ENCODE peak calls at places on chromosomes 12 and 14, in five cellular contexts. V is activated naive CD8-positive, alpha-beta T cell treated with anti-CD3 and anti-CD28 coated beads, Interleukin-2, amount 50 U/mL, for 24 hours; I is foreskin fibroblast; U is NCI-H2081; N is myocyte. K is an unnamed sample.

GRCh38 chr12:29581641-29582040 is 84.2 kb upstream of the OVCH1 start:
- DNase-seq in N (peak), V (no peak), I (peak), U (no peak), K (peak)

GRCh38 chr12:47818382-47818700 is 1.4 kb downstream of the HDAC7 start:
- DNase-seq in V (peak), N (no peak), I (no peak), U (no peak), K (no peak)

GRCh38 chr12:45669093-45669492 is 60.4 kb upstream of the ARID2 start:
- DNase-seq in V (no peak), U (no peak), I (no peak), N (no peak), K (no peak)

GRCh38 chr14:100664841-100665425 is 61.8 kb upstream of the DLK1 start:
- DNase-seq in U (no peak), I (peak), V (no peak), N (no peak), K (no peak)

GRCh38 chr12:42589465-42590323 is at the start of gene PRICKLE1:
- DNase-seq in U (peak), I (peak), N (peak), V (peak), K (no peak)

GRCh38 chr14:105258846-105259245 is 10.5 kb downstream of the BTBD6 start:
- DNase-seq in U (no peak), V (no peak), N (no peak), I (peak), K (no peak)

GRCh38 chr12:46303039-46303666 is 34.3 kb upstream of the SLC38A1 start:
- DNase-seq in V (peak), I (peak), N (peak), U (peak), K (no peak)

GRCh38 chr14:76699901-76700590 is 61.2 kb upstream of the VASH1 start:
- DNase-seq in I (no peak), N (peak), U (no peak), V (no peak), K (no peak)

GRCh38 chr14:90778468-90779255 is 37.6 kb downstream of the TTC7B start:
- DNase-seq in N (no peak), U (peak), V (no peak), I (no peak), K (no peak)

K was measured in stromal cell of bone marrow.